ENCODE peak calls at places on chromosomes 11 and 22, in ten cellular contexts. T is SK-N-SH, W is fibroblast of pulmonary artery, D is hepatocyte, A is fibroblast of mammary gland, R is heart right ventricle, J is brain microvascular endothelial cell, B is nephron progenitor cell, C is AG10803, Z is endothelial cell. E is an unnamed sample.

GRCh38 chr11:19739872-19740271 is 27.2 kb downstream of the NAV2 start:
- DNase-seq in T (no peak), W (peak), D (peak), A (no peak), R (no peak), J (no peak), B (peak), C (peak), Z (peak), E (no peak)

GRCh38 chr11:123548774-123549173 is 105.7 kb downstream of the SCN3B start:
- DNase-seq in T (no peak), W (no peak), D (no peak), A (no peak), R (no peak), J (no peak), B (no peak), C (no peak), Z (no peak), E (no peak)

GRCh38 chr11:128190312-128190711 is 397.0 kb downstream of the ETS1 start:
- DNase-seq in T (no peak), W (no peak), D (no peak), A (no peak), R (no peak), J (no peak), B (no peak), C (no peak), Z (no peak), E (no peak)

GRCh38 chr11:119362741-119363080 is 16.2 kb upstream of the MFRP start:
- DNase-seq in T (no peak), W (no peak), D (no peak), A (no peak), R (no peak), J (no peak), B (no peak), C (no peak), Z (no peak), E (no peak)

GRCh38 chr22:47033648-47034000 is 271.2 kb downstream of the TBC1D22A start:
- DNase-seq in T (no peak), W (no peak), D (no peak), A (no peak), R (no peak), J (no peak), B (no peak), C (no peak), Z (no peak), E (no peak)

GRCh38 chr22:29782061-29782845 is 15.1 kb downstream of the UQCR10 start:
- DNase-seq in T (no peak), W (peak), D (peak), A (no peak), R (peak), J (no peak), B (no peak), C (peak), Z (no peak), E (peak)

GRCh38 chr11:6647282-6647679 is 8.3 kb downstream of the DCHS1 start:
- DNase-seq in T (peak), W (peak), D (peak), A (peak), R (peak), J (peak), B (no peak), C (peak), Z (no peak), E (no peak)

GRCh38 chr11:6297831-6298230 is 22.5 kb downstream of the CAVIN3 start:
- DNase-seq in T (no peak), W (no peak), D (no peak), A (peak), R (no peak), J (no peak), B (no peak), C (no peak), Z (no peak), E (no peak)

GRCh38 chr11:80948781-80949180 is 1508.0 kb upstream of the TENM4 start:
- DNase-seq in T (no peak), W (no peak), D (no peak), A (no peak), R (no peak), J (no peak), B (no peak), C (no peak), Z (no peak), E (no peak)

GRCh38 chr22:49201046-49201970 is 626.4 kb downstream of the BRD1 start:
- DNase-seq in T (no peak), W (no peak), D (no peak), A (no peak), R (no peak), J (no peak), B (no peak), C (no peak), Z (no peak), E (no peak)

GRCh38 chr11:126925321-126926093 is 75.1 kb downstream of the KIRREL3 start:
- DNase-seq in T (no peak), W (no peak), D (no peak), A (peak), R (no peak), J (no peak), B (no peak), C (peak), Z (no peak), E (peak)

GRCh38 chr11:17498058-17498457 is 21.4 kb upstream of the ABCC8 start:
- DNase-seq in T (no peak), W (no peak), D (no peak), A (no peak), R (no peak), J (no peak), B (no peak), C (no peak), Z (no peak), E (peak)

GRCh38 chr22:20206709-20207215 is 55.9 kb upstream of the CCDC188 start:
- DNase-seq in T (no peak), W (peak), D (peak), A (peak), R (no peak), J (peak), B (no peak), C (peak), Z (no peak), E (peak)

GRCh38 chr11:86477495-86478155 is 102.9 kb downstream of the CCDC81 start:
- DNase-seq in T (no peak), W (peak), D (no peak), A (peak), R (no peak), J (peak), B (no peak), C (no peak), Z (no peak), E (no peak)

GRCh38 chr22:23834830-23835772 is 3.7 kb downstream of the DERL3 start:
- DNase-seq in T (peak), W (no peak), D (no peak), A (no peak), R (peak), J (no peak), B (no peak), C (no peak), Z (no peak), E (no peak)

GRCh38 chr22:17057959-17058814 is 26.6 kb upstream of the IL17RA start:
- DNase-seq in T (peak), W (peak), D (peak), A (peak), R (peak), J (peak), B (peak), C (peak), Z (peak), E (peak)

GRCh38 chr22:36536717-36537116 is 7.8 kb upstream of the EIF3D start:
- DNase-seq in T (no peak), W (no peak), D (no peak), A (no peak), R (no peak), J (no peak), B (no peak), C (no peak), Z (no peak), E (no peak)

GRCh38 chr11:107508201-107508857 is 50.7 kb upstream of the CWF19L2 start:
- DNase-seq in T (no peak), W (no peak), D (no peak), A (no peak), R (no peak), J (no peak), B (no peak), C (no peak), Z (no peak), E (no peak)

GRCh38 chr11:120912504-120912903 is 111.4 kb upstream of the TBCEL start:
- DNase-seq in T (peak), W (peak), D (peak), A (peak), R (no peak), J (peak), B (no peak), C (peak), Z (no peak), E (peak)

GRCh38 chr11:34890812-34891211 is 25.4 kb downstream of the APIP start:
- DNase-seq in T (peak), W (peak), D (peak), A (peak), R (no peak), J (peak), B (no peak), C (peak), Z (no peak), E (peak)
- TF ChIP-seq CTCF in T (peak), W (peak), D (peak), A (peak), R (peak), J (peak), B (no peak), C (peak), Z (peak), E (peak)

DNA sequence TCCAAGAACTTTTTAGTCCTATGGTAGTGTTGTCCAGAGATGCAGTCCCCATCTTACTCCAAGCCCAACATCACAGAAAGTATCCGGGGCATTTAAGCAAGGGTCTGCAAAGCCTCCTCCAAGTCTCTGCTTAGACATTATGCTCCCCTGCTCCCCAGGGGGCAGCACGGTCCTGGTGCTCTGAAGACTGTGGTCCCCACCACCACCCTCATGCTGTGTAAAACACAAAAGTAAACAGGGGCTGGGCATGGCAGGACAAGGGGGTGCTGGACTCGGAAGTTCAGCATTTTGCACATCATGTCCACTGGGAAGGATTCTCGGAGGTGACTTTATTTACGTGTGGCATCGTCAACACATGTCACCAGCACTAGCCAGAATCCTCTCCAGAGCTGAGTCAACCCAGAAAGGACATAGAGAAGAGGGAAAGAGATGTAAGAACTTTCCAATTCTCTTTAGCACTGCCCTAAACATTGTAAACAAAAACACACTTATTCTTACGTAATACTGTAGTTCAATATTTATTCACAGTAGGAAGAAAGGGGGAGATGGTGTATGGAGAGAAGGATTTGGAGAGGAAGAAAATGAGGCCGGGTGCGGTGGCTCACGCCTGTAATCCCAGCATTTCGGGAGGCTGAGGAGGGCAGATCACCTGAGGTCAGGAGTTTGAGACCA is 37.7 kb downstream of the TCIRG1 start:
- DNase-seq in T (peak), W (no peak), D (no peak), A (no peak), R (no peak), J (no peak), B (no peak), C (no peak), Z (peak), E (no peak)
- TF ChIP-seq CTCF in T (no peak), W (peak), D (peak), A (no peak), R (no peak), J (peak), B (no peak), C (no peak), Z (no peak), E (no peak)

GRCh38 chr11:31050061-31050790 is 319.3 kb downstream of the DCDC1 start:
- DNase-seq in T (no peak), W (no peak), D (peak), A (no peak), R (peak), J (no peak), B (no peak), C (no peak), Z (no peak), E (no peak)

DNA sequence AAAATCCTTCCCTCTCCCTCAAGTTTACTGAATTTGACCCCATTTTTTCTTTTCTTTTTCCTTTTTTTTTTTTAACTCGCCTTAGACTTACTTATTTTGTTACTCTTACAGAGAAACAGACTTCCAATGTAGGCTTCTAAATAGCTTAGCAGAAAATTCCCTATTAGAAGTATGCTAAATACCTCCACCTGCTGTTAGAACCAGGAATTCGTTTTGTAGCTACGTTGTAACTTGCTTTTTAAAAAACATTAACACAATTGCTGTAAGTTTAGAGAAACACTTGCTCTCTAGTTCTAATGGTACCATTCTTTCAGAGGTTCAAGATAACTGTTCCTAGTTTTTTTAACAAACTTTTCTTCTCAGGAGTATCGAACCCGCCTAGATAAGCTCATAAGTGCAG is 324.2 kb downstream of the DCDC1 start:
- DNase-seq in T (peak), W (peak), D (peak), A (peak), R (no peak), J (no peak), B (no peak), C (peak), Z (no peak), E (peak)
- TF ChIP-seq CTCF in T (peak), W (peak), D (peak), A (peak), R (no peak), J (no peak), B (peak), C (peak), Z (peak), E (no peak)

GRCh38 chr11:112797653-112798293 is 163.4 kb upstream of the NCAM1 start:
- DNase-seq in T (no peak), W (peak), D (peak), A (peak), R (no peak), J (peak), B (peak), C (peak), Z (peak), E (peak)
- TF ChIP-seq CTCF in T (peak), W (peak), D (peak), A (peak), R (no peak), J (peak), B (peak), C (peak), Z (peak), E (no peak)

GRCh38 chr11:67050139-67050538 is 6.5 kb upstream of the RHOD start:
- DNase-seq in T (no peak), W (no peak), D (no peak), A (no peak), R (no peak), J (no peak), B (no peak), C (no peak), Z (no peak), E (no peak)
- TF ChIP-seq CTCF in T (peak), W (no peak), D (no peak), A (no peak), R (no peak), J (peak), B (no peak), C (no peak), Z (no peak), E (no peak)

DNA sequence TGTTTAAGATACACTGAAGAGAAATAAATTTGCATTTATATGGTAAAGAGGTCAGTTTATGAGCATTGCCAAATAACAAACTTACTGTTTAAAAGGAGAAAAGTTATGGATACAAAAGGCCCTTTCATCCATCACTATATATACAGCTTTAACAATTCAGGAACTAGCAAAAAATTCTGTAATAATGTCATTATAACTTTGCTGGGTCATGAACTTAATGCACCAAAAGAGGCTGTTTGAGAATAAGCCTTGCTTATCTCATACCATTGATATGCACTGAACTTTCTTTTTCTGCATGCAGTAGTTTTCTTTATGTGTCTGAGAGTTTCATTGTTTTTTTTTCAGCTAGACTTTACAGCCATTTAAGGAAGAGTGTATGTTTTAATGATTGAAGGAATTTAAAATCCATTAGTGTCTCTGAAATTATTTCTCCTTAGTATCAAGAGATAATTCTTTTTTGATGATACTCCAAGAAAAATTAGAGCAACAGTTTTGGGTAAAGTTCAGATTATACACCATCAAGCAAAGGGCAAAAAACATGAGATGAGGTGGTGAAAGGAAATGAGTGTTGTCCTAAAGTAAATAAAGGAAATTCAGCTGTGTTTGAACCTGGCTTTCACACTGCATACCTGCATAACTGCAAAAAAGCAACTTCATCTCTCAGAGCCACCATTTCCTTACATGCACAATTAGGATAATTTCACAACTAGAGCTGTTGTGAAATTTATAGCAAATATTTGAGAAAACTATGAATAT is 188.2 kb upstream of the ANO3 start:
- DNase-seq in T (no peak), W (no peak), D (no peak), A (no peak), R (no peak), J (no peak), B (no peak), C (no peak), Z (no peak), E (peak)
- TF ChIP-seq CTCF in T (no peak), W (no peak), D (no peak), A (no peak), R (no peak), J (no peak), B (no peak), C (no peak), Z (no peak), E (no peak)

GRCh38 chr11:62694455-62695167 is 5.3 kb upstream of the LRRN4CL start:
- DNase-seq in T (peak), W (peak), D (peak), A (peak), R (peak), J (peak), B (peak), C (peak), Z (peak), E (peak)
- TF ChIP-seq CTCF in T (peak), W (peak), D (peak), A (peak), R (peak), J (peak), B (peak), C (peak), Z (peak), E (peak)

DNA sequence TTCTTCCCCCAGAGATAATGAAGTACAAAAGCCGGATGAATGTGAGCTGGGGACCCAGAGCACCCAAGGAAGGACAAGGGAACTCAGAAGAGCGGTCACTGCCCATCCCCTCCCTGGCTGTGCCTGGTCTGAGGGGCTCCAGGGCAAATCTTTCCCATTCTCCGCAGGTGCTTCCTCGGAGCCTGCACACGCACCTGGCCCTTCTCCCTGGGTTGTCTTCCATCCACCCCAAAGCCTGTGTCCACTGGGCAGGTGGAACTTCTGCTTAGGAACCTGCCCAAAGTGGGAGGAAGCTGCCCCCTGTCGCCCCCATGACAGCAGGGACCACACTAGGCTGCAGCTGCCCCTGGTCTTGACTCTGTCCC is 121.0 kb upstream of the FGF3 start:
- DNase-seq in T (peak), W (no peak), D (no peak), A (no peak), R (no peak), J (no peak), B (no peak), C (no peak), Z (no peak), E (no peak)
- TF ChIP-seq CTCF in T (no peak), W (no peak), D (no peak), A (no peak), R (no peak), J (no peak), B (no peak), C (no peak), Z (no peak), E (no peak)

GRCh38 chr11:114251797-114252327 is 44.3 kb upstream of the NNMT start:
- DNase-seq in T (peak), W (no peak), D (no peak), A (no peak), R (no peak), J (no peak), B (peak), C (no peak), Z (no peak), E (no peak)
- TF ChIP-seq CTCF in T (no peak), W (no peak), D (no peak), A (no peak), R (no peak), J (no peak), B (peak), C (no peak), Z (no peak), E (no peak)

GRCh38 chr11:44565008-44565745 is at the start of gene CD82:
- DNase-seq in T (peak), W (peak), D (peak), A (peak), R (peak), J (peak), B (peak), C (peak), Z (peak), E (peak)
- TF ChIP-seq CTCF in T (peak), W (peak), D (peak), A (no peak), R (peak), J (peak), B (peak), C (peak), Z (peak), E (peak)

E was measured in epithelial cell of esophagus.